ENCODE peak calls at places on chromosomes 1 and 21, in six cellular contexts. J, X, C, Y, P and R are unnamed samples.

GRCh38 chr1:205936846-205937707 is 6.2 kb downstream of the SLC26A9 start:
- DNase-seq in J (no peak), Y (no peak), X (no peak), C (peak), P (no peak), R (peak)

GRCh38 chr1:217135569-217135915 is 412.3 kb upstream of the ESRRG start:
- DNase-seq in Y (no peak), X (peak), C (no peak), J (peak), P (no peak), R (no peak)

GRCh38 chr21:33021667-33022066 is 4.1 kb upstream of the OLIG2 start:
- DNase-seq in X (no peak), C (no peak), P (no peak), Y (no peak), J (no peak), R (no peak)

GRCh38 chr1:216410026-216410425 is 13.2 kb downstream of the USH2A start:
- DNase-seq in X (no peak), P (no peak), C (no peak), J (no peak), Y (no peak), R (no peak)

GRCh38 chr1:33098371-33098770 is 17.4 kb downstream of the AZIN2 start:
- DNase-seq in Y (no peak), P (no peak), X (no peak), C (peak), J (no peak), R (no peak)

GRCh38 chr1:12180315-12180714 is 13.5 kb downstream of the TNFRSF1B start:
- DNase-seq in P (no peak), C (no peak), J (no peak), Y (no peak), X (peak), R (no peak)

GRCh38 chr1:84742653-84743052 is 52.4 kb upstream of the SSX2IP start:
- DNase-seq in P (no peak), J (no peak), X (no peak), C (peak), Y (no peak), R (peak)

GRCh38 chr1:55702064-55702463 is 486.9 kb upstream of the USP24 start:
- DNase-seq in Y (no peak), C (peak), P (peak), X (no peak), J (no peak), R (no peak)

GRCh38 chr1:23483327-23484252 is at the start of gene ASAP3:
- DNase-seq in X (peak), Y (no peak), J (peak), P (peak), C (peak), R (peak)

GRCh38 chr1:151416231-151416630 is 16.9 kb downstream of the PSMB4 start:
- DNase-seq in P (no peak), C (peak), X (no peak), J (no peak), Y (no peak), R (no peak)

GRCh38 chr1:156914440-156914856 is 6.0 kb upstream of the LRRC71 start:
- DNase-seq in C (no peak), P (no peak), Y (no peak), X (peak), J (no peak), R (peak)

GRCh38 chr1:12600880-12601633 is 17.0 kb downstream of the DHRS3 start:
- DNase-seq in C (peak), X (no peak), Y (no peak), J (peak), P (peak), R (no peak)

GRCh38 chr1:32742132-32742947 is 39.8 kb upstream of the SYNC start:
- DNase-seq in X (no peak), P (peak), C (no peak), J (no peak), Y (no peak), R (no peak)

GRCh38 chr1:211326528-211327340 is at the start of gene TRAF5:
- DNase-seq in C (peak), P (peak), Y (peak), X (peak), J (peak), R (peak)

GRCh38 chr1:9822897-9823692 is 670 bp downstream of the CLSTN1 start:
- DNase-seq in J (peak), X (no peak), Y (no peak), C (peak), P (peak), R (no peak)

GRCh38 chr1:93588206-93588605 is 93.4 kb downstream of the BCAR3 start:
- DNase-seq in C (peak), Y (no peak), X (no peak), P (no peak), J (no peak), R (no peak)